ENCODE peak calls at places on chromosomes 16 and 17, in four cellular contexts. E is stimulated activated CD4-positive, alpha-beta T cell treated with anti-CD3 and anti-CD28 coated beads, Interleukin-1b, Interleukin-23, amount 100 ng/mL, for 1 hour; N is T-helper 17 cell; K is neural crest cell. I is an unnamed sample.

GRCh38 chr17:46962374-46962790 is 16.7 kb downstream of the RPRML start:
- DNase-seq in E (no peak), N (no peak), K (no peak), I (no peak)

GRCh38 chr17:2211661-2212327 is 91.8 kb downstream of the SMG6 start:
- DNase-seq in E (no peak), N (no peak), K (no peak), I (no peak)

GRCh38 chr17:27868565-27868964 is 24.6 kb downstream of the LYRM9 start:
- DNase-seq in E (no peak), N (no peak), K (no peak), I (no peak)

GRCh38 chr17:41647940-41648410 is 23.6 kb upstream of the KRT17 start:
- DNase-seq in E (peak), N (peak), K (peak), I (peak)

GRCh38 chr16:24753437-24753836 is 24.0 kb downstream of the TNRC6A start:
- DNase-seq in E (no peak), N (no peak), K (no peak), I (no peak)

GRCh38 chr16:4301968-4302367 is 13.9 kb upstream of the GLIS2 start:
- DNase-seq in E (no peak), N (no peak), K (no peak), I (no peak)

GRCh38 chr16:14172200-14172805 is 101.2 kb downstream of the MRTFB start:
- DNase-seq in E (no peak), N (no peak), K (no peak), I (no peak)

GRCh38 chr16:59848314-59848713 is 1114.2 kb upstream of the GOT2 start:
- DNase-seq in E (no peak), N (no peak), K (no peak), I (no peak)

GRCh38 chr16:22316411-22316811 is 19.2 kb downstream of the POLR3E start:
- DNase-seq in E (no peak), N (no peak), K (no peak), I (no peak)

GRCh38 chr17:80655588-80655987 is 111.0 kb downstream of the RPTOR start:
- DNase-seq in E (no peak), N (no peak), K (no peak), I (no peak)

GRCh38 chr17:13311301-13311700 is 290.4 kb downstream of the HS3ST3A1 start:
- DNase-seq in E (no peak), N (no peak), K (no peak), I (no peak)

GRCh38 chr17:77755410-77755963 is 203.0 kb upstream of the TNRC6C start:
- DNase-seq in E (no peak), N (no peak), K (no peak), I (no peak)

GRCh38 chr17:81858967-81859905 is 1.1 kb downstream of the P4HB start:
- DNase-seq in E (no peak), N (no peak), K (no peak), I (no peak)

GRCh38 chr16:2429771-2430663 is 770 bp downstream of the CCNF start:
- DNase-seq in E (no peak), N (no peak), K (no peak), I (no peak)

GRCh38 chr17:66002807-66003206 is 189.1 kb downstream of the CEP112 start:
- DNase-seq in E (no peak), N (no peak), K (no peak), I (no peak)

GRCh38 chr17:48610282-48611211 is at the start of gene HOXB7:
- DNase-seq in E (peak), N (peak), K (no peak), I (peak)

GRCh38 chr16:81885976-81886586 is 107.0 kb downstream of the PLCG2 start:
- DNase-seq in E (no peak), N (no peak), K (peak), I (peak)

GRCh38 chr16:67653131-67654068 is 6.7 kb downstream of the ACD start:
- DNase-seq in E (no peak), N (no peak), K (no peak), I (peak)

I was measured in HuH-7.5.